ENCODE peak calls at places on chromosomes 4 and X, in ten cellular contexts. P is A549; J is heart left ventricle; K is heart right ventricle; Y is CD4-positive, alpha-beta T cell; F is left lung; E is GM12878; B is RWPE2; C is CD8-positive, alpha-beta T cell; T is foreskin keratinocyte. O is an unnamed sample.
A peak's percentile ranks its signal among the peaks of the same experiment; 100 is the strongest.

GRCh38 chr4:26822546-26822945 is 38.1 kb upstream of the STIM2 start:
- ATAC-seq in P (no peak), J (no peak), K (no peak), Y (peak; percentile 37), F (no peak), E (peak; percentile 53), B (no peak), C (peak; percentile 48), T (no peak), O (no peak)

GRCh38 chr4:104727643-104728042 is 232.9 kb upstream of the CXXC4 start:
- ATAC-seq in P (no peak), J (no peak), K (no peak), Y (no peak), F (no peak), E (no peak), B (no peak), C (no peak), T (no peak), O (no peak)

GRCh38 chr4:149718500-149718899 is 97.1 kb downstream of the IQCM start:
- ATAC-seq in P (no peak), J (no peak), K (no peak), Y (no peak), F (no peak), E (no peak), B (no peak), C (no peak), T (no peak), O (peak; percentile 25)

GRCh38 chrX:152904151-152905080 is 6.5 kb downstream of the ZNF185 start:
- ATAC-seq in P (peak; percentile 89), J (peak; percentile 50), K (peak; percentile 67), Y (peak; percentile 59), F (peak; percentile 80), E (peak; percentile 77), B (peak; percentile 61), C (peak; percentile 48), T (peak; percentile 76), O (no peak)

GRCh38 chr4:172554588-172554987 is 614.0 kb upstream of the GALNT7 start:
- ATAC-seq in P (no peak), J (no peak), K (no peak), Y (no peak), F (no peak), E (no peak), B (no peak), C (no peak), T (no peak), O (no peak)

GRCh38 chr4:185109736-185110135 is 33.3 kb upstream of the SLC25A4 start:
- ATAC-seq in P (no peak), J (no peak), K (no peak), Y (no peak), F (no peak), E (no peak), B (no peak), C (no peak), T (no peak), O (no peak)

GRCh38 chr4:101356928-101357327 is 9.6 kb upstream of the PPP3CA start:
- ATAC-seq in P (peak; percentile 86), J (no peak), K (no peak), Y (no peak), F (peak; percentile 92), E (no peak), B (peak; percentile 89), C (no peak), T (peak; percentile 93), O (no peak)

GRCh38 chr4:105622269-105622668 is 69.8 kb downstream of the ARHGEF38 start:
- ATAC-seq in P (no peak), J (peak; percentile 82), K (no peak), Y (no peak), F (peak; percentile 22), E (no peak), B (no peak), C (no peak), T (no peak), O (no peak)

GRCh38 chr4:72969957-72970356 is 99.6 kb downstream of the COX18 start:
- ATAC-seq in P (no peak), J (peak; percentile 96), K (peak; percentile 79), Y (no peak), F (peak; percentile 37), E (no peak), B (no peak), C (no peak), T (no peak), O (no peak)

GRCh38 chr4:792729-793108 is 33.2 kb downstream of the CPLX1 start:
- ATAC-seq in P (no peak), J (no peak), K (no peak), Y (peak; percentile 66), F (no peak), E (peak; percentile 62), B (no peak), C (peak; percentile 64), T (no peak), O (no peak)

GRCh38 chr4:8343051-8343966 is 73.8 kb downstream of the HTRA3 start:
- ATAC-seq in P (peak; percentile 20), J (no peak), K (no peak), Y (no peak), F (no peak), E (no peak), B (no peak), C (no peak), T (no peak), O (peak; percentile 20)

GRCh38 chrX:107429090-107429489 is 20.4 kb upstream of the FRMPD3 start:
- ATAC-seq in P (no peak), J (no peak), K (no peak), Y (no peak), F (no peak), E (no peak), B (no peak), C (no peak), T (no peak), O (no peak)
- H3K27ac ChIP-seq in P (no peak overlapping the region), J (no peak overlapping the region), K (no peak overlapping the region), Y (no peak overlapping the region), F (no peak overlapping the region), E (no peak overlapping the region), B (no peak overlapping the region), C (no peak overlapping the region), T (no peak overlapping the region), O (no peak overlapping the region)

DNA sequence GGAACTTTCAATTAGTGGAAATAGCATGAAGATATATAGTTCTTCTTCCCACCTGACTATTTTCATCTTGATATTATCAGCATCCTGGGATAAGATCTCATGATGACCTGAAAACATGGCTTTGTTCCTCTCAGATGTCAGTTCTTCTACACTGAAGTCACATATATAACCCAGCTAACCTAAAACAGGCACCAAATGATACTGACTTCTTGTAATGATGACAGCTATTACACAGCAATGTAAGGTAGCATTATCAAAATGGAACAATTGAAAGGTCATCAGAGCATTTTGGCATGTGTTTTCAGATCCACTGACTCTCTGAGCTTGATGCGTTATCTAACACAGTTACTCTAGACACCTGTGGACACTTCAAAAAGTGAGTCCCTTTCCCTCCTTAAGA is 469.9 kb downstream of the INPP4B start:
- ATAC-seq in P (no peak), J (peak; percentile 30), K (no peak), Y (no peak), F (no peak), E (no peak), B (no peak), C (no peak), T (no peak), O (no peak)
- H3K27ac ChIP-seq in P (no peak overlapping the region), J (no peak overlapping the region), K (peak overlapping the region; percentile 4), Y (no peak overlapping the region), F (no peak overlapping the region), E (no peak overlapping the region), B (no peak overlapping the region), C (no peak overlapping the region), T (no peak overlapping the region), O (no peak overlapping the region)

GRCh38 chr4:85780664-85781063 is 305.7 kb downstream of the ARHGAP24 start:
- ATAC-seq in P (no peak), J (peak; percentile 82), K (peak; percentile 62), Y (no peak), F (peak; percentile 15), E (peak; percentile 5), B (no peak), C (no peak), T (no peak), O (peak; percentile 52)

GRCh38 chr4:85777908-85778808 is 303.2 kb downstream of the ARHGAP24 start:
- ATAC-seq in P (peak; percentile 58), J (peak; percentile 6), K (peak; percentile 23), Y (no peak), F (peak; percentile 53), E (peak; percentile 90), B (no peak), C (no peak), T (no peak), O (peak; percentile 49)

GRCh38 chr4:85779165-85779564 is 304.2 kb downstream of the ARHGAP24 start:
- ATAC-seq in P (peak; percentile 64), J (no peak), K (peak; percentile 25), Y (no peak), F (peak; percentile 54), E (peak; percentile 69), B (no peak), C (no peak), T (no peak), O (no peak)

GRCh38 chr4:85776579-85776978 is 301.6 kb downstream of the ARHGAP24 start:
- ATAC-seq in P (no peak), J (no peak), K (no peak), Y (no peak), F (no peak), E (no peak), B (peak; percentile 98), C (no peak), T (peak; percentile 100), O (no peak)

GRCh38 chr4:85778809-85779124 is 303.8 kb downstream of the ARHGAP24 start:
- ATAC-seq in P (peak; percentile 67), J (peak; percentile 40), K (peak; percentile 64), Y (no peak), F (peak; percentile 55), E (peak; percentile 92), B (peak; percentile 34), C (no peak), T (no peak), O (peak; percentile 45)
- H3K27ac ChIP-seq in P (peak overlapping the region; percentile 42), J (peak overlapping the region; percentile 78), K (peak overlapping the region; percentile 57), Y (no peak overlapping the region), F (peak overlapping the region; percentile 69), E (peak overlapping the region; percentile 29), B (no peak overlapping the region), C (no peak overlapping the region), T (no peak overlapping the region), O (peak overlapping the region; percentile 69)

GRCh38 chrX:18664947-18665346 is 7.0 kb downstream of the RS1 start:
- ATAC-seq in P (peak; percentile 76), J (no peak), K (no peak), Y (no peak), F (no peak), E (no peak), B (no peak), C (no peak), T (peak; percentile 35), O (no peak)

GRCh38 chrX:18668059-18668458 is 3.8 kb downstream of the RS1 start:
- ATAC-seq in P (no peak), J (no peak), K (no peak), Y (no peak), F (no peak), E (no peak), B (no peak), C (no peak), T (no peak), O (no peak)

GRCh38 chrX:18661273-18661672 is 10.6 kb downstream of the RS1 start:
- ATAC-seq in P (no peak), J (no peak), K (no peak), Y (no peak), F (no peak), E (no peak), B (no peak), C (no peak), T (no peak), O (no peak)

GRCh38 chrX:18668468-18668867 is 3.4 kb downstream of the RS1 start:
- ATAC-seq in P (no peak), J (no peak), K (no peak), Y (no peak), F (no peak), E (peak; percentile 46), B (no peak), C (no peak), T (no peak), O (no peak)

GRCh38 chrX:18666614-18667013 is 5.3 kb downstream of the RS1 start:
- ATAC-seq in P (no peak), J (no peak), K (no peak), Y (no peak), F (no peak), E (no peak), B (no peak), C (no peak), T (no peak), O (no peak)
- H3K27ac ChIP-seq in P (no peak overlapping the region), J (no peak overlapping the region), K (no peak overlapping the region), Y (no peak overlapping the region), F (no peak overlapping the region), E (no peak overlapping the region), B (no peak overlapping the region), C (no peak overlapping the region), T (no peak overlapping the region), O (no peak overlapping the region)

O was measured in gastroesophageal sphincter.